ENCODE peak calls at places on chromosomes 16 and 17, in ten cellular contexts. Y is GM12864; S is CD8-positive, alpha-beta T cell; F is skeletal muscle cell; A is mammary epithelial cell; O is IMR-90; G is right cardiac atrium; Z is upper lobe of right lung; L is mesendoderm; C is BJ. D is an unnamed sample.

GRCh38 chr16:84616515-84616914 is 1.4 kb downstream of the COTL1 start:
- DNase-seq in Z (no peak), C (no peak), S (no peak), G (no peak), O (no peak), Y (no peak), F (no peak), L (no peak), A (no peak), D (peak)

GRCh38 chr17:69723741-69724140 is 309.2 kb downstream of the MAP2K6 start:
- DNase-seq in C (no peak), L (peak), Y (no peak), F (no peak), Z (no peak), A (peak), G (no peak), S (no peak), O (no peak), D (no peak)

GRCh38 chr17:44898768-44899073 is 524 bp downstream of the EFTUD2 start:
- DNase-seq in S (no peak), A (no peak), F (no peak), Y (no peak), L (no peak), C (no peak), G (no peak), Z (no peak), O (no peak), D (peak)

GRCh38 chr17:14622622-14623101 is 321.8 kb downstream of the HS3ST3B1 start:
- DNase-seq in C (peak), L (no peak), G (no peak), O (no peak), S (no peak), Y (no peak), A (peak), Z (no peak), F (no peak), D (no peak)

GRCh38 chr17:82023447-82024241 is 539 bp downstream of the LRRC45 start:
- DNase-seq in O (peak), F (no peak), Y (no peak), A (peak), C (no peak), S (no peak), Z (no peak), L (peak), G (no peak), D (no peak)

GRCh38 chr16:69476920-69477418 is 52.5 kb downstream of the CYB5B start:
- DNase-seq in A (peak), F (peak), L (peak), Z (no peak), O (peak), G (no peak), C (peak), Y (no peak), S (no peak), D (peak)

GRCh38 chr16:56980792-56981724 is 8.3 kb upstream of the NLRC5 start:
- DNase-seq in C (no peak), S (no peak), O (no peak), Z (no peak), A (no peak), G (no peak), L (no peak), Y (no peak), F (no peak), D (no peak)

GRCh38 chr17:82217530-82218204 is 5.0 kb upstream of the CCDC57 start:
- DNase-seq in Z (peak), Y (no peak), F (no peak), C (peak), A (peak), G (peak), O (peak), L (peak), S (no peak), D (peak)

GRCh38 chr16:48734220-48734619 is 124.2 kb upstream of the N4BP1 start:
- DNase-seq in F (no peak), A (no peak), S (no peak), L (no peak), Z (no peak), O (no peak), C (no peak), G (no peak), Y (no peak), D (no peak)

GRCh38 chr17:82385559-82386255 is 14.1 kb downstream of the UTS2R start:
- DNase-seq in A (no peak), Z (no peak), C (no peak), S (no peak), O (no peak), Y (no peak), F (no peak), G (peak), L (no peak), D (no peak)

GRCh38 chr16:85227924-85228462 is 115.7 kb upstream of the CIBAR2 start:
- DNase-seq in G (no peak), F (no peak), S (no peak), A (no peak), C (no peak), Y (no peak), L (peak), Z (no peak), O (peak), D (peak)

GRCh38 chr17:28570716-28571254 is 539 bp downstream of the PIGS start:
- DNase-seq in O (no peak), S (no peak), Y (no peak), L (peak), F (no peak), A (no peak), C (no peak), Z (no peak), G (peak), D (peak)

GRCh38 chr17:35447494-35447893 is 1.1 kb downstream of the SLFN13 start:
- DNase-seq in A (no peak), C (no peak), S (no peak), L (no peak), O (no peak), Z (no peak), F (no peak), G (no peak), Y (no peak), D (no peak)

GRCh38 chr16:19532601-19533000 is 8.9 kb downstream of the CCP110 start:
- DNase-seq in A (no peak), O (no peak), C (no peak), F (no peak), S (no peak), L (no peak), G (no peak), Y (no peak), Z (no peak), D (no peak)

GRCh38 chr17:63035695-63036094 is 69.7 kb downstream of the TANC2 start:
- DNase-seq in O (no peak), L (no peak), S (no peak), Y (no peak), Z (no peak), G (no peak), C (no peak), F (no peak), A (no peak), D (no peak)

GRCh38 chr16:81739503-81739902 is 39.6 kb upstream of the PLCG2 start:
- DNase-seq in S (no peak), A (no peak), Z (no peak), Y (no peak), C (no peak), L (no peak), F (no peak), G (no peak), O (no peak), D (no peak)
- H3K4me3 ChIP-seq in S (no peak), A (no peak), Z (no peak), Y (peak), C (no peak), L (no peak), F (no peak), G (no peak), O (no peak), D (no peak)

GRCh38 chr17:58352843-58353719 is 1.1 kb upstream of the SUPT4H1 start:
- DNase-seq in F (no peak), A (no peak), G (peak), S (no peak), L (peak), Z (peak), C (no peak), O (peak), Y (no peak), D (peak)
- H3K4me3 ChIP-seq in F (peak), A (peak), G (peak), S (peak), L (peak), Z (peak), C (peak), O (peak), Y (peak), D (peak)

DNA sequence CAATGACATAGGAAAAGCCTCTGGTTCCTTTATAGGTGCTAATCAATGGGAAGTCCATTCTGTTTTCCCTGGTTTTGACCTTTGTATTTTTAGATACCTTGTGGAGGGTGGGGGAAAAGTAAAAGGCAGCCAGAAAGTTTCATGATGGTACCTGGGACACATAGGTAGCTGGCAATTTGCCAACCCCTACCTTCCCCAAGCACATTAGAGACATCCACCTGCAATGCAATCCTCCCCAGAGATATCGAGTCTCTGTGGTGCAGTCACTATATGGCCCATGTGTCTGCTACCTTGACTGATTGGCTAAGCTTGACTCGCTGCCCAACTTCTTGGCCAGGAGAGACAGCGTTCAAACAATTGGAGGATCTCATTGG is 86.4 kb downstream of the IRX3 start:
- DNase-seq in G (no peak), A (no peak), L (no peak), O (no peak), F (no peak), Y (no peak), S (no peak), C (no peak), Z (no peak), D (no peak)
- H3K4me3 ChIP-seq in G (no peak), A (no peak), L (no peak), O (no peak), F (no peak), Y (no peak), S (no peak), C (no peak), Z (no peak), D (no peak)

GRCh38 chr17:77687921-77688320 is 270.6 kb upstream of the TNRC6C start:
- DNase-seq in S (no peak), C (no peak), Y (no peak), F (no peak), L (no peak), G (no peak), A (no peak), Z (peak), O (no peak), D (no peak)

GRCh38 chr17:77688369-77688768 is 270.1 kb upstream of the TNRC6C start:
- DNase-seq in G (no peak), O (no peak), L (no peak), S (no peak), F (no peak), C (no peak), A (no peak), Y (no peak), Z (peak), D (no peak)

GRCh38 chr17:77691216-77692085 is 267.1 kb upstream of the TNRC6C start:
- DNase-seq in G (no peak), A (no peak), Z (peak), L (no peak), O (no peak), S (no peak), Y (no peak), C (no peak), F (no peak), D (no peak)

GRCh38 chr17:77692571-77693161 is 265.8 kb upstream of the TNRC6C start:
- DNase-seq in S (no peak), Y (no peak), O (peak), G (no peak), Z (peak), C (no peak), L (no peak), F (no peak), A (peak), D (no peak)

DNA sequence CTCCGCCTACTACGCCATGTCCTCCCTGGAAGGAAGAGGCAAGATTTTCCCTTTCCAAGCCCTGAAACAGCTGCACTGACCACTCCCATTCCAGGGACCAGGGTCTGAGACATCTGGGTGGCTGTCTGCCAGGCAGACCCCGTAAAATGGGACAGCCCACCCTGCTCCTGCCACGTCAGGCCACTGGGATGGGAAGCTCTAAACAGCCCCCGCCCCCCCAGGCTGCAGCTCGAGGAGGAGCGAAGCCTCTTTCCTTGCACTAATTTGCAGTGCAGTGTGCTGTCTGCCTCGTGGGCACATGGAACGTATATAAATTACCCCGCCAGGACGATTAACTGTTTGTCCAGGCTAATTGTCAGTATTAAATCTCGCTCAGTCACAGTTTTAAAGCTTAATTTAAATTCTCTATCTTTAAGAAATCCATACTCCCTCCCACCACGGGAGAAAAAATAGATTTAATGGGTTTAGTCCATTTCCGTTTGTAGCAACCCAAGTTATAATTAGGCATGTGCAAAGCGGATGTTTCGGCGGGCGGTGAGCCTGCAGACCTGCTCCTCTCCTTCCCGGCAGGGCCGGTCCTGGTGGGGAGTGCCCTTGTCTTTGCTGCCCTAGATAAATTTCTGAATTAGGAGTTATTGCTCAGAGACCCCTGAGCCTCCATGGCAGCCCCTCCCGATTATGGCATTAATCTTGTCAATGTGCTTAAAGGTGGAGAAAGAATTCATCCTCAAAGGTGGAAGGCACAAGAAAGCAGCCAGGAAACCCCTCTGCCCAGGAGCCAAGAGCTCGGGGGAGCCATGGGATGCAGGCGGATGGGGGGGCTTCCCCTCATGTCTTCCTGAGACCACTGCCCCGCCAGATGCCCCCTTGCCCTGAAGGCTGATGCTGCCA is 268.0 kb upstream of the TNRC6C start:
- DNase-seq in L (no peak), Z (peak), Y (no peak), C (no peak), A (no peak), O (no peak), G (no peak), F (no peak), S (no peak), D (peak)
- H3K4me3 ChIP-seq in L (no peak), Z (no peak), Y (no peak), C (no peak), A (no peak), O (peak), G (peak), F (peak), S (peak), D (peak)

GRCh38 chr17:19011581-19011980 is 7.0 kb upstream of the FAM83G start:
- DNase-seq in Y (no peak), A (no peak), F (no peak), L (no peak), O (no peak), G (no peak), S (no peak), C (no peak), Z (no peak), D (no peak)
- H3K4me3 ChIP-seq in Y (no peak), A (no peak), F (no peak), L (no peak), O (no peak), G (no peak), S (no peak), C (no peak), Z (no peak), D (no peak)

DNA sequence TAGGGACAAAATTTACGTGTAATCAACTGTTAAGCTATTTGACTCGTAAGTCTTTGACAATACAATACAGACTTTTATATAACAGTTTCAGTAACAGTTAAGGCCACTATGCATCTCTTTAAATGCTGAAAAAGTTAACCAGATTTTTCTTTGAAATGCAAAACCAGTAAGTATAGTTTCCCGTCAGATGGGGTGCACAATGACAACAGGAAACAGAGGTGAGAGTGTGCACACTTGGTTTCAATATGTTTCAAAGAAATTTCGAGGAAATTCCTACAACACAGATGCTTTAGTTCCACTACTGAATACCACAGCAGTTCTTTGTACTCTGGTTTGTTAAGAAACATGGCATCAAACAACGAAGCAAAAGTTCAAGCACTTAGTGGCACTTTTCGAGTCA is 48.4 kb downstream of the RNF157 start:
- DNase-seq in F (no peak), C (no peak), Z (no peak), S (no peak), G (no peak), O (no peak), A (no peak), L (no peak), Y (peak), D (no peak)
- H3K4me3 ChIP-seq in F (no peak), C (no peak), Z (no peak), S (peak), G (no peak), O (no peak), A (no peak), L (no peak), Y (no peak), D (no peak)

DNA sequence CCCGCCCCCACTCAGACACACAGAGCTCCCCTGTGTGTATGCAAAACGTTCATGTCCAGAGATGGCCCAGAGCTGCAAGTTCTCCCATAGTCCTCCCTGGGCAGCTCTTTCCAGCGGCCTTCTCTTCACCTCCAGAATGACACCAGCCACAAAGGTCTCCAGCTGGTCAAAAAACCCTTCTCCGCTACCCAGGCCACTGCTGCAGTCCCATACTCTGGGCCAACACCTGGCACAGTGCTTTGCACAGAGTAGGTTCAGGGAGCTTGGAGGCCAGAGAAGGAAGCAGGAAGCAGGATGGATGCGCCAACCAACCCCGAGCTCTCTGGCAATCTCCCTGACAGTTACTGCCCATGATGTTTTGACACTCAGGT is 1.1 kb upstream of the STAT5B start:
- DNase-seq in F (no peak), A (no peak), Y (no peak), S (no peak), C (no peak), O (no peak), Z (no peak), L (no peak), G (no peak), D (no peak)
- H3K4me3 ChIP-seq in F (no peak), A (no peak), Y (no peak), S (no peak), C (no peak), O (no peak), Z (no peak), L (no peak), G (no peak), D (no peak)